ENCODE peak calls at places on chromosomes 13 and 19, in nine cellular contexts. One of them, this sample, is unnamed.

GRCh38 chr13:40662866-40663265 is 3.6 kb downstream of the FOXO1 start:
- DNase-seq in NCI-H2029 treated with DMSO at 0.1 percent for 48 hours: no peak
- DNase-seq in stimulated activated naive CD4-positive, alpha-beta T cell treated with Interleukin-2 at 50 U/mL for 16 hours: peak
- DNase-seq in heart right ventricle: no peak
- DNase-seq in thyroid gland: no peak
- DNase-seq in ACHN: no peak
- DNase-seq in activated CD4-positive, alpha-beta T cell treated with anti-CD3 and anti-CD28 coated beads, Interleukin-2, amount 50 U/mL, for 24 hours: no peak
- DNase-seq in GM12892: no peak
- DNase-seq in anterior cingulate cortex: no peak
- DNase-seq in this sample: no peak

GRCh38 chr19:55379161-55379560 is 2.5 kb downstream of the TMEM190 start:
- DNase-seq in stimulated activated naive CD4-positive, alpha-beta T cell treated with Interleukin-2 at 50 U/mL for 16 hours: no peak
- DNase-seq in activated CD4-positive, alpha-beta T cell treated with anti-CD3 and anti-CD28 coated beads, Interleukin-2, amount 50 U/mL, for 24 hours: no peak
- DNase-seq in NCI-H2029 treated with DMSO at 0.1 percent for 48 hours: no peak
- DNase-seq in heart right ventricle: no peak
- DNase-seq in GM12892: no peak
- DNase-seq in anterior cingulate cortex: no peak
- DNase-seq in thyroid gland: no peak
- DNase-seq in ACHN: no peak
- DNase-seq in this sample: no peak

GRCh38 chr19:53881482-53882390 is at the start of gene PRKCG:
- DNase-seq in heart right ventricle: peak
- DNase-seq in NCI-H2029 treated with DMSO at 0.1 percent for 48 hours: no peak
- DNase-seq in GM12892: no peak
- DNase-seq in activated CD4-positive, alpha-beta T cell treated with anti-CD3 and anti-CD28 coated beads, Interleukin-2, amount 50 U/mL, for 24 hours: no peak
- DNase-seq in thyroid gland: no peak
- DNase-seq in ACHN: no peak
- DNase-seq in anterior cingulate cortex: peak
- DNase-seq in stimulated activated naive CD4-positive, alpha-beta T cell treated with Interleukin-2 at 50 U/mL for 16 hours: peak
- DNase-seq in this sample: no peak

GRCh38 chr19:50721441-50722137 is 1.6 kb upstream of the CLEC11A start:
- DNase-seq in NCI-H2029 treated with DMSO at 0.1 percent for 48 hours: no peak
- DNase-seq in thyroid gland: no peak
- DNase-seq in stimulated activated naive CD4-positive, alpha-beta T cell treated with Interleukin-2 at 50 U/mL for 16 hours: no peak
- DNase-seq in heart right ventricle: no peak
- DNase-seq in anterior cingulate cortex: no peak
- DNase-seq in activated CD4-positive, alpha-beta T cell treated with anti-CD3 and anti-CD28 coated beads, Interleukin-2, amount 50 U/mL, for 24 hours: no peak
- DNase-seq in GM12892: no peak
- DNase-seq in ACHN: peak
- DNase-seq in this sample: peak

GRCh38 chr19:43997631-43998290 is 5.0 kb upstream of the ZNF230 start:
- DNase-seq in ACHN: no peak
- DNase-seq in heart right ventricle: no peak
- DNase-seq in activated CD4-positive, alpha-beta T cell treated with anti-CD3 and anti-CD28 coated beads, Interleukin-2, amount 50 U/mL, for 24 hours: no peak
- DNase-seq in anterior cingulate cortex: no peak
- DNase-seq in stimulated activated naive CD4-positive, alpha-beta T cell treated with Interleukin-2 at 50 U/mL for 16 hours: no peak
- DNase-seq in NCI-H2029 treated with DMSO at 0.1 percent for 48 hours: no peak
- DNase-seq in GM12892: no peak
- DNase-seq in thyroid gland: no peak
- DNase-seq in this sample: no peak

GRCh38 chr13:89269737-89270136 is 1598.6 kb downstream of the SLITRK5 start:
- DNase-seq in stimulated activated naive CD4-positive, alpha-beta T cell treated with Interleukin-2 at 50 U/mL for 16 hours: no peak
- DNase-seq in NCI-H2029 treated with DMSO at 0.1 percent for 48 hours: no peak
- DNase-seq in activated CD4-positive, alpha-beta T cell treated with anti-CD3 and anti-CD28 coated beads, Interleukin-2, amount 50 U/mL, for 24 hours: no peak
- DNase-seq in heart right ventricle: no peak
- DNase-seq in thyroid gland: no peak
- DNase-seq in anterior cingulate cortex: no peak
- DNase-seq in ACHN: no peak
- DNase-seq in GM12892: no peak
- DNase-seq in this sample: no peak

GRCh38 chr19:13134626-13135025 is 15.5 kb downstream of the STX10 start:
- DNase-seq in ACHN: no peak
- DNase-seq in anterior cingulate cortex: no peak
- DNase-seq in NCI-H2029 treated with DMSO at 0.1 percent for 48 hours: no peak
- DNase-seq in heart right ventricle: no peak
- DNase-seq in thyroid gland: peak
- DNase-seq in GM12892: no peak
- DNase-seq in stimulated activated naive CD4-positive, alpha-beta T cell treated with Interleukin-2 at 50 U/mL for 16 hours: no peak
- DNase-seq in activated CD4-positive, alpha-beta T cell treated with anti-CD3 and anti-CD28 coated beads, Interleukin-2, amount 50 U/mL, for 24 hours: no peak
- DNase-seq in this sample: no peak

GRCh38 chr13:74443623-74444022 is 309.4 kb upstream of the KLF12 start:
- DNase-seq in NCI-H2029 treated with DMSO at 0.1 percent for 48 hours: no peak
- DNase-seq in thyroid gland: no peak
- DNase-seq in GM12892: no peak
- DNase-seq in activated CD4-positive, alpha-beta T cell treated with anti-CD3 and anti-CD28 coated beads, Interleukin-2, amount 50 U/mL, for 24 hours: no peak
- DNase-seq in ACHN: no peak
- DNase-seq in heart right ventricle: no peak
- DNase-seq in anterior cingulate cortex: no peak
- DNase-seq in stimulated activated naive CD4-positive, alpha-beta T cell treated with Interleukin-2 at 50 U/mL for 16 hours: no peak
- DNase-seq in this sample: no peak

GRCh38 chr13:107239213-107239612 is 671.3 kb upstream of the ARGLU1 start:
- DNase-seq in thyroid gland: no peak
- DNase-seq in GM12892: no peak
- DNase-seq in anterior cingulate cortex: no peak
- DNase-seq in stimulated activated naive CD4-positive, alpha-beta T cell treated with Interleukin-2 at 50 U/mL for 16 hours: no peak
- DNase-seq in ACHN: no peak
- DNase-seq in NCI-H2029 treated with DMSO at 0.1 percent for 48 hours: no peak
- DNase-seq in heart right ventricle: no peak
- DNase-seq in activated CD4-positive, alpha-beta T cell treated with anti-CD3 and anti-CD28 coated beads, Interleukin-2, amount 50 U/mL, for 24 hours: no peak
- DNase-seq in this sample: no peak

GRCh38 chr19:6481541-6482342 is at the start of gene DENND1C:
- DNase-seq in ACHN: peak
- DNase-seq in thyroid gland: no peak
- DNase-seq in stimulated activated naive CD4-positive, alpha-beta T cell treated with Interleukin-2 at 50 U/mL for 16 hours: peak
- DNase-seq in GM12892: peak
- DNase-seq in heart right ventricle: peak
- DNase-seq in activated CD4-positive, alpha-beta T cell treated with anti-CD3 and anti-CD28 coated beads, Interleukin-2, amount 50 U/mL, for 24 hours: peak
- DNase-seq in anterior cingulate cortex: peak
- DNase-seq in NCI-H2029 treated with DMSO at 0.1 percent for 48 hours: no peak
- DNase-seq in this sample: no peak

GRCh38 chr19:5539431-5539833 is 28.3 kb downstream of the TINCR start:
- DNase-seq in thyroid gland: no peak
- DNase-seq in stimulated activated naive CD4-positive, alpha-beta T cell treated with Interleukin-2 at 50 U/mL for 16 hours: no peak
- DNase-seq in activated CD4-positive, alpha-beta T cell treated with anti-CD3 and anti-CD28 coated beads, Interleukin-2, amount 50 U/mL, for 24 hours: no peak
- DNase-seq in NCI-H2029 treated with DMSO at 0.1 percent for 48 hours: no peak
- DNase-seq in heart right ventricle: peak
- DNase-seq in ACHN: no peak
- DNase-seq in anterior cingulate cortex: peak
- DNase-seq in GM12892: no peak
- DNase-seq in this sample: no peak

GRCh38 chr19:28429356-28429755 is 783.6 kb downstream of the UQCRFS1 start:
- DNase-seq in activated CD4-positive, alpha-beta T cell treated with anti-CD3 and anti-CD28 coated beads, Interleukin-2, amount 50 U/mL, for 24 hours: no peak
- DNase-seq in NCI-H2029 treated with DMSO at 0.1 percent for 48 hours: no peak
- DNase-seq in ACHN: no peak
- DNase-seq in anterior cingulate cortex: no peak
- DNase-seq in GM12892: no peak
- DNase-seq in stimulated activated naive CD4-positive, alpha-beta T cell treated with Interleukin-2 at 50 U/mL for 16 hours: no peak
- DNase-seq in thyroid gland: no peak
- DNase-seq in heart right ventricle: no peak
- DNase-seq in this sample: no peak

GRCh38 chr13:76790519-76791289 is 95.5 kb downstream of the KCTD12 start:
- DNase-seq in ACHN: no peak
- DNase-seq in stimulated activated naive CD4-positive, alpha-beta T cell treated with Interleukin-2 at 50 U/mL for 16 hours: no peak
- DNase-seq in NCI-H2029 treated with DMSO at 0.1 percent for 48 hours: peak
- DNase-seq in activated CD4-positive, alpha-beta T cell treated with anti-CD3 and anti-CD28 coated beads, Interleukin-2, amount 50 U/mL, for 24 hours: no peak
- DNase-seq in GM12892: no peak
- DNase-seq in thyroid gland: no peak
- DNase-seq in anterior cingulate cortex: no peak
- DNase-seq in heart right ventricle: no peak
- DNase-seq in this sample: peak

GRCh38 chr13:47932953-47933687 is 68.0 kb downstream of the SUCLA2 start:
- DNase-seq in ACHN: no peak
- DNase-seq in stimulated activated naive CD4-positive, alpha-beta T cell treated with Interleukin-2 at 50 U/mL for 16 hours: no peak
- DNase-seq in anterior cingulate cortex: no peak
- DNase-seq in heart right ventricle: no peak
- DNase-seq in thyroid gland: no peak
- DNase-seq in NCI-H2029 treated with DMSO at 0.1 percent for 48 hours: peak
- DNase-seq in activated CD4-positive, alpha-beta T cell treated with anti-CD3 and anti-CD28 coated beads, Interleukin-2, amount 50 U/mL, for 24 hours: no peak
- DNase-seq in GM12892: no peak
- DNase-seq in this sample: no peak

GRCh38 chr13:24038846-24039330 is 121.6 kb upstream of the SPATA13 start:
- DNase-seq in activated CD4-positive, alpha-beta T cell treated with anti-CD3 and anti-CD28 coated beads, Interleukin-2, amount 50 U/mL, for 24 hours: no peak
- DNase-seq in GM12892: no peak
- DNase-seq in anterior cingulate cortex: no peak
- DNase-seq in stimulated activated naive CD4-positive, alpha-beta T cell treated with Interleukin-2 at 50 U/mL for 16 hours: no peak
- DNase-seq in thyroid gland: no peak
- DNase-seq in heart right ventricle: no peak
- DNase-seq in ACHN: no peak
- DNase-seq in NCI-H2029 treated with DMSO at 0.1 percent for 48 hours: no peak
- DNase-seq in this sample: no peak

GRCh38 chr19:49064768-49065611 is at the start of gene NTF4:
- DNase-seq in stimulated activated naive CD4-positive, alpha-beta T cell treated with Interleukin-2 at 50 U/mL for 16 hours: no peak
- DNase-seq in anterior cingulate cortex: no peak
- DNase-seq in heart right ventricle: no peak
- DNase-seq in thyroid gland: peak
- DNase-seq in NCI-H2029 treated with DMSO at 0.1 percent for 48 hours: no peak
- DNase-seq in activated CD4-positive, alpha-beta T cell treated with anti-CD3 and anti-CD28 coated beads, Interleukin-2, amount 50 U/mL, for 24 hours: no peak
- DNase-seq in ACHN: peak
- DNase-seq in GM12892: no peak
- DNase-seq in this sample: no peak

GRCh38 chr13:73874460-73874859 is 259.7 kb downstream of the KLF12 start:
- DNase-seq in heart right ventricle: no peak
- DNase-seq in NCI-H2029 treated with DMSO at 0.1 percent for 48 hours: no peak
- DNase-seq in anterior cingulate cortex: no peak
- DNase-seq in thyroid gland: no peak
- DNase-seq in activated CD4-positive, alpha-beta T cell treated with anti-CD3 and anti-CD28 coated beads, Interleukin-2, amount 50 U/mL, for 24 hours: no peak
- DNase-seq in stimulated activated naive CD4-positive, alpha-beta T cell treated with Interleukin-2 at 50 U/mL for 16 hours: no peak
- DNase-seq in ACHN: no peak
- DNase-seq in GM12892: no peak
- DNase-seq in this sample: no peak

GRCh38 chr19:11578342-11579142 is 1.1 kb upstream of the ACP5 start:
- DNase-seq in thyroid gland: peak
- DNase-seq in NCI-H2029 treated with DMSO at 0.1 percent for 48 hours: no peak
- DNase-seq in activated CD4-positive, alpha-beta T cell treated with anti-CD3 and anti-CD28 coated beads, Interleukin-2, amount 50 U/mL, for 24 hours: no peak
- DNase-seq in GM12892: peak
- DNase-seq in anterior cingulate cortex: no peak
- DNase-seq in heart right ventricle: peak
- DNase-seq in ACHN: no peak
- DNase-seq in stimulated activated naive CD4-positive, alpha-beta T cell treated with Interleukin-2 at 50 U/mL for 16 hours: peak
- DNase-seq in this sample: no peak

GRCh38 chr13:48542581-48543341 is 9.9 kb upstream of the RCBTB2 start:
- DNase-seq in NCI-H2029 treated with DMSO at 0.1 percent for 48 hours: peak
- DNase-seq in activated CD4-positive, alpha-beta T cell treated with anti-CD3 and anti-CD28 coated beads, Interleukin-2, amount 50 U/mL, for 24 hours: no peak
- DNase-seq in anterior cingulate cortex: peak
- DNase-seq in GM12892: no peak
- DNase-seq in ACHN: peak
- DNase-seq in thyroid gland: peak
- DNase-seq in heart right ventricle: peak
- DNase-seq in stimulated activated naive CD4-positive, alpha-beta T cell treated with Interleukin-2 at 50 U/mL for 16 hours: no peak
- DNase-seq in this sample: peak

GRCh38 chr19:913080-913748 is at the start of gene R3HDM4:
- DNase-seq in activated CD4-positive, alpha-beta T cell treated with anti-CD3 and anti-CD28 coated beads, Interleukin-2, amount 50 U/mL, for 24 hours: peak
- DNase-seq in stimulated activated naive CD4-positive, alpha-beta T cell treated with Interleukin-2 at 50 U/mL for 16 hours: peak
- DNase-seq in thyroid gland: peak
- DNase-seq in ACHN: peak
- DNase-seq in heart right ventricle: peak
- DNase-seq in anterior cingulate cortex: peak
- DNase-seq in GM12892: peak
- DNase-seq in NCI-H2029 treated with DMSO at 0.1 percent for 48 hours: no peak
- DNase-seq in this sample: peak

GRCh38 chr13:42821437-42821836 is 40.1 kb downstream of the FAM216B start:
- DNase-seq in NCI-H2029 treated with DMSO at 0.1 percent for 48 hours: no peak
- DNase-seq in anterior cingulate cortex: no peak
- DNase-seq in activated CD4-positive, alpha-beta T cell treated with anti-CD3 and anti-CD28 coated beads, Interleukin-2, amount 50 U/mL, for 24 hours: no peak
- DNase-seq in thyroid gland: no peak
- DNase-seq in stimulated activated naive CD4-positive, alpha-beta T cell treated with Interleukin-2 at 50 U/mL for 16 hours: no peak
- DNase-seq in ACHN: no peak
- DNase-seq in heart right ventricle: no peak
- DNase-seq in GM12892: no peak
- DNase-seq in this sample: no peak

GRCh38 chr13:23020246-23020843 is 160.4 kb upstream of the SGCG start:
- DNase-seq in stimulated activated naive CD4-positive, alpha-beta T cell treated with Interleukin-2 at 50 U/mL for 16 hours: no peak
- DNase-seq in ACHN: peak
- DNase-seq in NCI-H2029 treated with DMSO at 0.1 percent for 48 hours: peak
- DNase-seq in GM12892: peak
- DNase-seq in thyroid gland: peak
- DNase-seq in anterior cingulate cortex: no peak
- DNase-seq in heart right ventricle: no peak
- DNase-seq in activated CD4-positive, alpha-beta T cell treated with anti-CD3 and anti-CD28 coated beads, Interleukin-2, amount 50 U/mL, for 24 hours: peak
- DNase-seq in this sample: peak

GRCh38 chr13:102812616-102813287 is 13.8 kb downstream of the BIVM start:
- DNase-seq in ACHN: peak
- DNase-seq in NCI-H2029 treated with DMSO at 0.1 percent for 48 hours: no peak
- DNase-seq in GM12892: no peak
- DNase-seq in anterior cingulate cortex: no peak
- DNase-seq in thyroid gland: no peak
- DNase-seq in activated CD4-positive, alpha-beta T cell treated with anti-CD3 and anti-CD28 coated beads, Interleukin-2, amount 50 U/mL, for 24 hours: no peak
- DNase-seq in stimulated activated naive CD4-positive, alpha-beta T cell treated with Interleukin-2 at 50 U/mL for 16 hours: no peak
- DNase-seq in heart right ventricle: no peak
- DNase-seq in this sample: no peak

GRCh38 chr19:18762125-18763023 is 28.7 kb downstream of the COMP start:
- DNase-seq in stimulated activated naive CD4-positive, alpha-beta T cell treated with Interleukin-2 at 50 U/mL for 16 hours: no peak
- DNase-seq in anterior cingulate cortex: no peak
- DNase-seq in GM12892: no peak
- DNase-seq in ACHN: peak
- DNase-seq in thyroid gland: peak
- DNase-seq in activated CD4-positive, alpha-beta T cell treated with anti-CD3 and anti-CD28 coated beads, Interleukin-2, amount 50 U/mL, for 24 hours: no peak
- DNase-seq in heart right ventricle: peak
- DNase-seq in NCI-H2029 treated with DMSO at 0.1 percent for 48 hours: peak
- DNase-seq in this sample: peak

GRCh38 chr19:57099199-57099661 is 20.6 kb upstream of the USP29 start:
- DNase-seq in GM12892: no peak
- DNase-seq in thyroid gland: peak
- DNase-seq in NCI-H2029 treated with DMSO at 0.1 percent for 48 hours: no peak
- DNase-seq in ACHN: no peak
- DNase-seq in anterior cingulate cortex: peak
- DNase-seq in stimulated activated naive CD4-positive, alpha-beta T cell treated with Interleukin-2 at 50 U/mL for 16 hours: peak
- DNase-seq in activated CD4-positive, alpha-beta T cell treated with anti-CD3 and anti-CD28 coated beads, Interleukin-2, amount 50 U/mL, for 24 hours: peak
- DNase-seq in heart right ventricle: peak
- DNase-seq in this sample: peak

GRCh38 chr19:31071157-31071855 is 277.9 kb downstream of the TSHZ3 start:
- DNase-seq in GM12892: no peak
- DNase-seq in anterior cingulate cortex: no peak
- DNase-seq in ACHN: no peak
- DNase-seq in heart right ventricle: no peak
- DNase-seq in NCI-H2029 treated with DMSO at 0.1 percent for 48 hours: no peak
- DNase-seq in activated CD4-positive, alpha-beta T cell treated with anti-CD3 and anti-CD28 coated beads, Interleukin-2, amount 50 U/mL, for 24 hours: no peak
- DNase-seq in stimulated activated naive CD4-positive, alpha-beta T cell treated with Interleukin-2 at 50 U/mL for 16 hours: no peak
- DNase-seq in thyroid gland: peak
- DNase-seq in this sample: no peak

GRCh38 chr13:23715762-23716235 is 145.6 kb downstream of the TNFRSF19 start:
- DNase-seq in thyroid gland: peak
- DNase-seq in stimulated activated naive CD4-positive, alpha-beta T cell treated with Interleukin-2 at 50 U/mL for 16 hours: no peak
- DNase-seq in GM12892: no peak
- DNase-seq in activated CD4-positive, alpha-beta T cell treated with anti-CD3 and anti-CD28 coated beads, Interleukin-2, amount 50 U/mL, for 24 hours: no peak
- DNase-seq in ACHN: no peak
- DNase-seq in heart right ventricle: no peak
- DNase-seq in NCI-H2029 treated with DMSO at 0.1 percent for 48 hours: no peak
- DNase-seq in anterior cingulate cortex: no peak
- DNase-seq in this sample: no peak

GRCh38 chr19:48372904-48373303 is 8.7 kb downstream of the SYNGR4 start:
- DNase-seq in GM12892: no peak
- DNase-seq in anterior cingulate cortex: no peak
- DNase-seq in heart right ventricle: no peak
- DNase-seq in thyroid gland: peak
- DNase-seq in stimulated activated naive CD4-positive, alpha-beta T cell treated with Interleukin-2 at 50 U/mL for 16 hours: no peak
- DNase-seq in NCI-H2029 treated with DMSO at 0.1 percent for 48 hours: no peak
- DNase-seq in ACHN: no peak
- DNase-seq in activated CD4-positive, alpha-beta T cell treated with anti-CD3 and anti-CD28 coated beads, Interleukin-2, amount 50 U/mL, for 24 hours: no peak
- DNase-seq in this sample: peak

GRCh38 chr19:6519289-6519688 is 11.5 kb upstream of the TNFSF9 start:
- DNase-seq in activated CD4-positive, alpha-beta T cell treated with anti-CD3 and anti-CD28 coated beads, Interleukin-2, amount 50 U/mL, for 24 hours: no peak
- DNase-seq in thyroid gland: no peak
- DNase-seq in heart right ventricle: no peak
- DNase-seq in GM12892: peak
- DNase-seq in anterior cingulate cortex: no peak
- DNase-seq in ACHN: peak
- DNase-seq in stimulated activated naive CD4-positive, alpha-beta T cell treated with Interleukin-2 at 50 U/mL for 16 hours: no peak
- DNase-seq in NCI-H2029 treated with DMSO at 0.1 percent for 48 hours: no peak
- DNase-seq in this sample: no peak

GRCh38 chr19:17240855-17241399 is 4.8 kb downstream of the NR2F6 start:
- DNase-seq in stimulated activated naive CD4-positive, alpha-beta T cell treated with Interleukin-2 at 50 U/mL for 16 hours: no peak
- DNase-seq in ACHN: no peak
- DNase-seq in activated CD4-positive, alpha-beta T cell treated with anti-CD3 and anti-CD28 coated beads, Interleukin-2, amount 50 U/mL, for 24 hours: no peak
- DNase-seq in NCI-H2029 treated with DMSO at 0.1 percent for 48 hours: no peak
- DNase-seq in GM12892: no peak
- DNase-seq in thyroid gland: no peak
- DNase-seq in anterior cingulate cortex: no peak
- DNase-seq in heart right ventricle: no peak
- DNase-seq in this sample: no peak

GRCh38 chr19:42555317-42555716 is 27.0 kb upstream of the CEACAM1 start:
- DNase-seq in GM12892: no peak
- DNase-seq in NCI-H2029 treated with DMSO at 0.1 percent for 48 hours: no peak
- DNase-seq in stimulated activated naive CD4-positive, alpha-beta T cell treated with Interleukin-2 at 50 U/mL for 16 hours: no peak
- DNase-seq in ACHN: no peak
- DNase-seq in anterior cingulate cortex: no peak
- DNase-seq in thyroid gland: no peak
- DNase-seq in heart right ventricle: peak
- DNase-seq in activated CD4-positive, alpha-beta T cell treated with anti-CD3 and anti-CD28 coated beads, Interleukin-2, amount 50 U/mL, for 24 hours: no peak
- DNase-seq in this sample: no peak